ENCODE peak calls at places on chromosomes 3 and 15, in five cellular contexts. One of them, this sample, is unnamed.

GRCh38 chr3:142209655-142210054 is 15.7 kb downstream of the GK5 start:
- DNase-seq in H9: no peak
- DNase-seq in neuronal stem cell: no peak
- DNase-seq in mesenchymal stem cell: peak
- DNase-seq in H1: no peak
- DNase-seq in this sample: peak

GRCh38 chr15:27179789-27180188 is 208.8 kb downstream of the GABRG3 start:
- DNase-seq in mesenchymal stem cell: no peak
- DNase-seq in H1: no peak
- DNase-seq in H9: no peak
- DNase-seq in neuronal stem cell: no peak
- DNase-seq in this sample: no peak

GRCh38 chr3:180059351-180059750 is 22.6 kb upstream of the PEX5L start:
- DNase-seq in H1: no peak
- DNase-seq in mesenchymal stem cell: no peak
- DNase-seq in H9: no peak
- DNase-seq in neuronal stem cell: no peak
- DNase-seq in this sample: no peak

GRCh38 chr3:194282436-194283122 is 68.5 kb downstream of the CPN2 start:
- DNase-seq in H9: peak
- DNase-seq in H1: no peak
- DNase-seq in neuronal stem cell: no peak
- DNase-seq in mesenchymal stem cell: no peak
- DNase-seq in this sample: no peak

GRCh38 chr15:83275412-83275811 is 9.1 kb downstream of the BNC1 start:
- DNase-seq in H9: no peak
- DNase-seq in mesenchymal stem cell: no peak
- DNase-seq in neuronal stem cell: no peak
- DNase-seq in H1: no peak
- DNase-seq in this sample: peak

GRCh38 chr15:89307791-89308190 is 26.8 kb downstream of the POLG start:
- DNase-seq in H1: no peak
- DNase-seq in mesenchymal stem cell: peak
- DNase-seq in H9: no peak
- DNase-seq in neuronal stem cell: no peak
- DNase-seq in this sample: peak

GRCh38 chr3:43259626-43260025 is 26.7 kb upstream of the SNRK start:
- DNase-seq in H9: no peak
- DNase-seq in neuronal stem cell: no peak
- DNase-seq in mesenchymal stem cell: peak
- DNase-seq in H1: no peak
- DNase-seq in this sample: no peak

GRCh38 chr3:39387411-39387975 is 4.3 kb downstream of the SLC25A38 start:
- DNase-seq in mesenchymal stem cell: no peak
- DNase-seq in H9: no peak
- DNase-seq in H1: no peak
- DNase-seq in neuronal stem cell: no peak
- DNase-seq in this sample: peak

GRCh38 chr15:64089553-64090280 is 3.9 kb downstream of the CIAO2A start:
- DNase-seq in mesenchymal stem cell: no peak
- DNase-seq in neuronal stem cell: no peak
- DNase-seq in H9: no peak
- DNase-seq in H1: no peak
- DNase-seq in this sample: peak

GRCh38 chr3:179455954-179456353 is 4.7 kb upstream of the GNB4 start:
- DNase-seq in H9: no peak
- DNase-seq in neuronal stem cell: no peak
- DNase-seq in mesenchymal stem cell: no peak
- DNase-seq in H1: no peak
- DNase-seq in this sample: peak

GRCh38 chr15:92653366-92653765 is 2.2 kb downstream of the FAM174B start:
- DNase-seq in neuronal stem cell: no peak
- DNase-seq in H9: no peak
- DNase-seq in mesenchymal stem cell: no peak
- DNase-seq in H1: no peak
- DNase-seq in this sample: peak

GRCh38 chr15:85419200-85419599 is 38.8 kb downstream of the AKAP13 start:
- DNase-seq in neuronal stem cell: no peak
- DNase-seq in H1: no peak
- DNase-seq in H9: no peak
- DNase-seq in mesenchymal stem cell: no peak
- DNase-seq in this sample: no peak

GRCh38 chr3:156729460-156730179 is 55.2 kb downstream of the TIPARP start:
- DNase-seq in mesenchymal stem cell: no peak
- DNase-seq in H9: no peak
- DNase-seq in neuronal stem cell: no peak
- DNase-seq in H1: no peak
- DNase-seq in this sample: peak

GRCh38 chr3:188664795-188665194 is 507.0 kb upstream of the TPRG1 start:
- DNase-seq in mesenchymal stem cell: no peak
- DNase-seq in neuronal stem cell: no peak
- DNase-seq in H1: no peak
- DNase-seq in H9: no peak
- DNase-seq in this sample: peak

GRCh38 chr3:98034486-98034885 is 629 bp downstream of the GABRR3 start:
- DNase-seq in H1: no peak
- DNase-seq in neuronal stem cell: no peak
- DNase-seq in mesenchymal stem cell: no peak
- DNase-seq in H9: no peak
- DNase-seq in this sample: no peak
- H2AFZ ChIP-seq in H1: peak
- H2AFZ ChIP-seq in neuronal stem cell: no peak
- H2AFZ ChIP-seq in mesenchymal stem cell: no peak
- H2AFZ ChIP-seq in H9: no peak
- H2AFZ ChIP-seq in this sample: no peak

GRCh38 chr15:40976819-40977218 is 23.5 kb downstream of the CHAC1 start:
- DNase-seq in H9: no peak
- DNase-seq in mesenchymal stem cell: no peak
- DNase-seq in H1: no peak
- DNase-seq in neuronal stem cell: no peak
- DNase-seq in this sample: no peak
- H2AK5ac ChIP-seq in H9: no peak
- H2AK5ac ChIP-seq in mesenchymal stem cell: no peak
- H2AK5ac ChIP-seq in H1: no peak
- H2AK5ac ChIP-seq in neuronal stem cell: no peak
- H2AK5ac ChIP-seq in this sample: no peak

GRCh38 chr3:40853474-40853873 is 328.7 kb downstream of the ZNF621 start:
- DNase-seq in H1: no peak
- DNase-seq in neuronal stem cell: no peak
- DNase-seq in H9: no peak
- DNase-seq in mesenchymal stem cell: no peak
- DNase-seq in this sample: no peak

GRCh38 chr3:40864146-40864782 is 335.0 kb upstream of the CTNNB1 start:
- DNase-seq in neuronal stem cell: no peak
- DNase-seq in mesenchymal stem cell: no peak
- DNase-seq in H1: no peak
- DNase-seq in H9: no peak
- DNase-seq in this sample: no peak

GRCh38 chr3:40852712-40853111 is 328.0 kb downstream of the ZNF621 start:
- DNase-seq in mesenchymal stem cell: no peak
- DNase-seq in H1: no peak
- DNase-seq in neuronal stem cell: no peak
- DNase-seq in H9: no peak
- DNase-seq in this sample: no peak

GRCh38 chr3:40855871-40856270 is 331.1 kb downstream of the ZNF621 start:
- DNase-seq in mesenchymal stem cell: no peak
- DNase-seq in H9: no peak
- DNase-seq in H1: no peak
- DNase-seq in neuronal stem cell: no peak
- DNase-seq in this sample: no peak

GRCh38 chr3:40858364-40859115 is 333.8 kb downstream of the ZNF621 start:
- DNase-seq in H1: no peak
- DNase-seq in neuronal stem cell: no peak
- DNase-seq in mesenchymal stem cell: no peak
- DNase-seq in H9: no peak
- DNase-seq in this sample: no peak
- H2BK12ac ChIP-seq in H1: no peak
- H2BK12ac ChIP-seq in neuronal stem cell: no peak
- H2BK12ac ChIP-seq in mesenchymal stem cell: no peak
- H2BK12ac ChIP-seq in H9: no peak
- H2BK12ac ChIP-seq in this sample: no peak

GRCh38 chr3:58487140-58487886 is 4.6 kb upstream of the KCTD6 start:
- DNase-seq in H9: no peak
- DNase-seq in neuronal stem cell: no peak
- DNase-seq in mesenchymal stem cell: peak
- DNase-seq in H1: no peak
- DNase-seq in this sample: peak
- H2AFZ ChIP-seq in H9: no peak
- H2AFZ ChIP-seq in neuronal stem cell: no peak
- H2AFZ ChIP-seq in mesenchymal stem cell: no peak
- H2AFZ ChIP-seq in H1: no peak
- H2AFZ ChIP-seq in this sample: no peak

GRCh38 chr3:111539351-111540331 is 2.4 kb upstream of the CD96 start:
- DNase-seq in H9: peak
- DNase-seq in H1: peak
- DNase-seq in mesenchymal stem cell: peak
- DNase-seq in neuronal stem cell: peak
- DNase-seq in this sample: peak

GRCh38 chr3:111538111-111538510 is 3.9 kb upstream of the CD96 start:
- DNase-seq in neuronal stem cell: no peak
- DNase-seq in H1: no peak
- DNase-seq in H9: no peak
- DNase-seq in mesenchymal stem cell: no peak
- DNase-seq in this sample: no peak

GRCh38 chr3:111538687-111539086 is 3.3 kb upstream of the CD96 start:
- DNase-seq in mesenchymal stem cell: peak
- DNase-seq in H1: no peak
- DNase-seq in H9: no peak
- DNase-seq in neuronal stem cell: no peak
- DNase-seq in this sample: no peak

GRCh38 chr3:111541911-111542483 is at the start of gene CD96:
- DNase-seq in H9: no peak
- DNase-seq in neuronal stem cell: no peak
- DNase-seq in H1: no peak
- DNase-seq in mesenchymal stem cell: no peak
- DNase-seq in this sample: no peak

GRCh38 chr3:111541391-111541790 is 606 bp upstream of the CD96 start:
- DNase-seq in neuronal stem cell: no peak
- DNase-seq in mesenchymal stem cell: no peak
- DNase-seq in H9: no peak
- DNase-seq in H1: no peak
- DNase-seq in this sample: no peak
- H2AK5ac ChIP-seq in neuronal stem cell: no peak
- H2AK5ac ChIP-seq in mesenchymal stem cell: no peak
- H2AK5ac ChIP-seq in H9: no peak
- H2AK5ac ChIP-seq in H1: no peak
- H2AK5ac ChIP-seq in this sample: no peak

GRCh38 chr3:184236636-184237035 is 7.3 kb downstream of the VWA5B2 start:
- DNase-seq in H9: no peak
- DNase-seq in neuronal stem cell: no peak
- DNase-seq in mesenchymal stem cell: no peak
- DNase-seq in H1: no peak
- DNase-seq in this sample: no peak

GRCh38 chr3:184234671-184235380 is 5.4 kb downstream of the VWA5B2 start:
- DNase-seq in H1: no peak
- DNase-seq in neuronal stem cell: no peak
- DNase-seq in H9: no peak
- DNase-seq in mesenchymal stem cell: no peak
- DNase-seq in this sample: no peak

GRCh38 chr3:184235381-184236032 is 6.1 kb downstream of the VWA5B2 start:
- DNase-seq in neuronal stem cell: no peak
- DNase-seq in mesenchymal stem cell: no peak
- DNase-seq in H1: no peak
- DNase-seq in H9: no peak
- DNase-seq in this sample: no peak

GRCh38 chr3:184237211-184237610 is 7.8 kb downstream of the VWA5B2 start:
- DNase-seq in H9: no peak
- DNase-seq in mesenchymal stem cell: no peak
- DNase-seq in H1: no peak
- DNase-seq in neuronal stem cell: no peak
- DNase-seq in this sample: no peak

DNA sequence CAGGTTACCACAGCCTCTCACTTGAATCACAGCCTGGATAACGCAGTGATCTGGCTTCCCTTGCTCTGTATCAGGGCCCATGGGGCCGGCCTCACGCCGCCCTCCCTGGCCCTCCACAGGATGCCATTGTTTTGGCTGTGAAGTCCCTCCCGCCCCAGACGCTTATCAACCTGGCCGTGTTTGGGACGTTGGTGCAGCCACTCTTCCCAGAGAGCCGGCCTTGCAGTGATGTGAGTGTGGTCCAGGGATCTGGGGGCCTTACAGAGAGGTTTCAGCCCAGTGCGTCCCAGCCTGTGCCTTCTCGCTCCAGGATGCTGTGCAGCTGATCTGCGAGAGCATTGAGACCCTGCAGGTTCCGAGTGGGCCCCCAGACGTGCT is 6.6 kb downstream of the VWA5B2 start:
- DNase-seq in H1: no peak
- DNase-seq in mesenchymal stem cell: no peak
- DNase-seq in H9: no peak
- DNase-seq in neuronal stem cell: no peak
- DNase-seq in this sample: no peak
- H2BK12ac ChIP-seq in H1: no peak
- H2BK12ac ChIP-seq in mesenchymal stem cell: no peak
- H2BK12ac ChIP-seq in H9: no peak
- H2BK12ac ChIP-seq in neuronal stem cell: no peak
- H2BK12ac ChIP-seq in this sample: no peak

GRCh38 chr15:35886765-35887164 is 340.8 kb upstream of the DPH6 start:
- DNase-seq in mesenchymal stem cell: no peak
- DNase-seq in neuronal stem cell: no peak
- DNase-seq in H1: no peak
- DNase-seq in H9: no peak
- DNase-seq in this sample: no peak
- H2AFZ ChIP-seq in mesenchymal stem cell: no peak
- H2AFZ ChIP-seq in neuronal stem cell: no peak
- H2AFZ ChIP-seq in H1: no peak
- H2AFZ ChIP-seq in H9: no peak
- H2AFZ ChIP-seq in this sample: no peak

This sample was measured in trophoblast cell.